ENCODE peak calls at places on chromosomes 2 and 18, in seven cellular contexts. A, R, I, P, J, M and V are unnamed samples.
A peak's percentile ranks its signal among the peaks of the same experiment; 100 is the strongest.

GRCh38 chr2:213317929-213318328 is 33.7 kb downstream of the SPAG16 start:
- DNase-seq in A (no peak), R (peak; percentile 67), I (peak; percentile 83), P (no peak), J (no peak), M (no peak), V (no peak)

GRCh38 chr2:45014016-45014702 is 4.9 kb upstream of the SIX2 start:
- DNase-seq in A (peak; percentile 81), R (peak; percentile 80), I (no peak), P (no peak), J (no peak), M (no peak), V (peak; percentile 75)

GRCh38 chr18:76495435-76496199 is 575 bp upstream of the ZNF516 start:
- DNase-seq in A (no peak), R (peak; percentile 47), I (peak; percentile 65), P (no peak), J (peak; percentile 86), M (peak; percentile 52), V (peak; percentile 67)

GRCh38 chr2:237669628-237670351 is 42.4 kb downstream of the LRRFIP1 start:
- DNase-seq in A (peak; percentile 64), R (peak; percentile 98), I (peak; percentile 100), P (no peak), J (no peak), M (no peak), V (no peak)

GRCh38 chr2:134304726-134305509 is 51.0 kb downstream of the MGAT5 start:
- DNase-seq in A (no peak), R (no peak), I (no peak), P (no peak), J (no peak), M (no peak), V (no peak)

GRCh38 chr18:4172491-4172890 is 282.6 kb downstream of the DLGAP1 start:
- DNase-seq in A (no peak), R (no peak), I (no peak), P (no peak), J (no peak), M (no peak), V (no peak)

GRCh38 chr2:168649105-168649504 is 153.3 kb upstream of the NOSTRIN start:
- DNase-seq in A (no peak), R (no peak), I (no peak), P (no peak), J (no peak), M (no peak), V (no peak)

GRCh38 chr2:190110131-190110530 is 47.6 kb upstream of the MSTN start:
- DNase-seq in A (no peak), R (peak; percentile 38), I (peak; percentile 51), P (no peak), J (no peak), M (no peak), V (no peak)

GRCh38 chr2:183812091-183812490 is 687.8 kb downstream of the NUP35 start:
- DNase-seq in A (no peak), R (no peak), I (no peak), P (no peak), J (no peak), M (no peak), V (no peak)

GRCh38 chr2:180376076-180376475 is 369.0 kb upstream of the CWC22 start:
- DNase-seq in A (no peak), R (peak; percentile 45), I (peak; percentile 30), P (no peak), J (no peak), M (no peak), V (no peak)

GRCh38 chr2:192960945-192961344 is 766.2 kb upstream of the TMEFF2 start:
- DNase-seq in A (no peak), R (no peak), I (no peak), P (no peak), J (no peak), M (no peak), V (no peak)

GRCh38 chr18:12076424-12077140 is 17.1 kb upstream of the ANKRD62 start:
- DNase-seq in A (peak; percentile 63), R (peak; percentile 43), I (peak; percentile 7), P (no peak), J (no peak), M (no peak), V (no peak)

GRCh38 chr18:73774836-73775509 is 372.7 kb downstream of the FBXO15 start:
- DNase-seq in A (no peak), R (no peak), I (no peak), P (no peak), J (no peak), M (no peak), V (no peak)

GRCh38 chr2:43038720-43039099 is 187.7 kb downstream of the ZFP36L2 start:
- DNase-seq in A (no peak), R (no peak), I (no peak), P (no peak), J (no peak), M (no peak), V (no peak)

GRCh38 chr18:50218432-50219197 is 23.7 kb upstream of the MYO5B start:
- DNase-seq in A (no peak), R (peak; percentile 37), I (peak; percentile 14), P (no peak), J (peak; percentile 77), M (no peak), V (no peak)

GRCh38 chr18:46110406-46110805 is 6.2 kb downstream of the HAUS1 start:
- DNase-seq in A (no peak), R (no peak), I (no peak), P (no peak), J (no peak), M (no peak), V (no peak)

GRCh38 chr18:986071-986470 is 81.4 kb downstream of the ADCYAP1 start:
- DNase-seq in A (no peak), R (no peak), I (no peak), P (no peak), J (no peak), M (no peak), V (no peak)

GRCh38 chr2:39107724-39108273 is 13.1 kb downstream of the SOS1 start:
- DNase-seq in A (no peak), R (no peak), I (no peak), P (no peak), J (no peak), M (no peak), V (no peak)

GRCh38 chr2:209526541-209526940 is 102.7 kb downstream of the MAP2 start:
- DNase-seq in A (no peak), R (peak; percentile 52), I (peak; percentile 7), P (no peak), J (peak; percentile 50), M (no peak), V (no peak)

GRCh38 chr2:237404413-237404812 is 9.6 kb downstream of the COL6A3 start:
- DNase-seq in A (no peak), R (no peak), I (no peak), P (no peak), J (no peak), M (no peak), V (no peak)

GRCh38 chr2:25674003-25674362 is 606 bp upstream of the DTNB start:
- DNase-seq in A (no peak), R (peak; percentile 21), I (no peak), P (no peak), J (no peak), M (no peak), V (no peak)

GRCh38 chr18:11946756-11947155 is 34.6 kb upstream of the IMPA2 start:
- DNase-seq in A (no peak), R (peak; percentile 69), I (peak; percentile 67), P (no peak), J (no peak), M (no peak), V (no peak)

GRCh38 chr2:69980408-69980807 is 19.0 kb upstream of the ASPRV1 start:
- DNase-seq in A (no peak), R (peak; percentile 41), I (peak; percentile 82), P (no peak), J (no peak), M (no peak), V (no peak)

GRCh38 chr2:75309596-75310290 is 110.4 kb upstream of the TACR1 start:
- DNase-seq in A (no peak), R (no peak), I (peak; percentile 42), P (no peak), J (no peak), M (no peak), V (no peak)